ENCODE peak calls at places on chromosomes 11 and 22, in five cellular contexts. P is SJCRH30; T is neuronal stem cell; D is CD8-positive, alpha-beta memory T cell; Y is GM23338. R is an unnamed sample. For H3K36me3, the result is how much of the 10 kb centered on the place peaks cover.

GRCh38 chr11:104432526-104432925 is 268.6 kb upstream of the PDGFD start:
- DNase-seq in P (no peak), T (no peak), Y (peak), D (no peak), R (no peak)

GRCh38 chr22:43162412-43163150 is 11.2 kb downstream of the TSPO start:
- DNase-seq in D (no peak), P (no peak), T (no peak), Y (no peak), R (no peak)

GRCh38 chr11:132886335-132886734 is 646.0 kb downstream of the OPCML start:
- DNase-seq in D (no peak), T (no peak), P (peak), Y (no peak), R (no peak)

GRCh38 chr11:45880772-45881570 is 4.5 kb upstream of the MAPK8IP1 start:
- DNase-seq in P (no peak), T (no peak), D (no peak), Y (no peak), R (no peak)

GRCh38 chr11:46846510-46846830 is 390 bp upstream of the CKAP5 start:
- DNase-seq in P (no peak), T (no peak), D (no peak), Y (no peak), R (no peak)

GRCh38 chr22:42263944-42264343 is 6.5 kb downstream of the TCF20 start:
- DNase-seq in T (no peak), D (no peak), P (no peak), Y (no peak), R (no peak)

GRCh38 chr22:38317995-38318715 is 922 bp upstream of the CSNK1E start:
- DNase-seq in P (peak), D (no peak), T (no peak), Y (no peak), R (peak)

GRCh38 chr22:22748297-22748743 is 103.9 kb downstream of the GGTLC2 start:
- DNase-seq in T (peak), D (peak), Y (peak), P (peak), R (peak)

GRCh38 chr22:49726701-49727101 is 101.0 kb downstream of the BRD1 start:
- DNase-seq in D (no peak), T (no peak), Y (no peak), P (no peak), R (no peak)

GRCh38 chr22:40002935-40003715 is 8.4 kb downstream of the FAM83F start:
- DNase-seq in D (no peak), T (no peak), P (peak), Y (no peak), R (no peak)

GRCh38 chr11:45964911-45965389 is 42.5 kb downstream of the LARGE2 start:
- DNase-seq in D (peak), T (peak), P (peak), Y (peak), R (peak)

GRCh38 chr11:120473486-120473885 is 38.1 kb upstream of the GRIK4 start:
- DNase-seq in P (no peak), T (no peak), D (no peak), Y (no peak), R (no peak)

GRCh38 chr11:111944139-111944538 is 7.0 kb downstream of the DIXDC1 start:
- DNase-seq in P (no peak), D (no peak), Y (peak), T (no peak), R (no peak)

GRCh38 chr22:28670153-28670552 is 9.5 kb downstream of the TTC28 start:
- DNase-seq in T (no peak), Y (no peak), D (no peak), P (no peak), R (no peak)

GRCh38 chr22:48658871-48659270 is 1168.8 kb downstream of the BRD1 start:
- DNase-seq in Y (no peak), D (no peak), T (no peak), P (no peak), R (no peak)

GRCh38 chr22:29704528-29705285 is 15.1 kb upstream of the CABP7 start:
- DNase-seq in T (no peak), P (peak), D (no peak), Y (no peak), R (no peak)

GRCh38 chr11:134646561-134646960 is 234.5 kb upstream of the B3GAT1 start:
- DNase-seq in D (no peak), P (no peak), T (no peak), Y (no peak), R (no peak)

GRCh38 chr22:30252411-30253204 is 6.0 kb upstream of the LIF start:
- DNase-seq in D (no peak), Y (peak), T (no peak), P (no peak), R (no peak)

GRCh38 chr22:30882181-30882771 is 86.3 kb downstream of the MORC2 start:
- DNase-seq in T (no peak), Y (no peak), D (no peak), P (no peak), R (no peak)

GRCh38 chr22:37474447-37475090 is 11.6 kb downstream of the MFNG start:
- DNase-seq in Y (no peak), P (no peak), D (no peak), T (no peak), R (no peak)

GRCh38 chr22:31230871-31231621 is 18.9 kb downstream of the LIMK2 start:
- DNase-seq in Y (peak), P (peak), D (peak), T (no peak), R (no peak)

GRCh38 chr22:25663654-25664053 is 78.3 kb upstream of the MYO18B start:
- DNase-seq in D (no peak), T (no peak), P (no peak), Y (no peak), R (no peak)
- H3K36me3 ChIP-seq in D (under half), T (under half), P (under half), Y (under half), R (under half)

GRCh38 chr11:117366875-117367274 is 39.2 kb downstream of the CEP164 start:
- DNase-seq in P (no peak), Y (no peak), T (no peak), D (no peak), R (no peak)
- H3K36me3 ChIP-seq in P (under half), Y (under half), T (under half), D (under half), R (under half)

GRCh38 chr11:121525376-121525775 is 72.6 kb upstream of the SORL1-AS1 start:
- DNase-seq in Y (no peak), T (no peak), P (no peak), D (no peak), R (no peak)
- H3K36me3 ChIP-seq in Y (under half), T (under half), P (under half), D (half or more), R (under half)

DNA sequence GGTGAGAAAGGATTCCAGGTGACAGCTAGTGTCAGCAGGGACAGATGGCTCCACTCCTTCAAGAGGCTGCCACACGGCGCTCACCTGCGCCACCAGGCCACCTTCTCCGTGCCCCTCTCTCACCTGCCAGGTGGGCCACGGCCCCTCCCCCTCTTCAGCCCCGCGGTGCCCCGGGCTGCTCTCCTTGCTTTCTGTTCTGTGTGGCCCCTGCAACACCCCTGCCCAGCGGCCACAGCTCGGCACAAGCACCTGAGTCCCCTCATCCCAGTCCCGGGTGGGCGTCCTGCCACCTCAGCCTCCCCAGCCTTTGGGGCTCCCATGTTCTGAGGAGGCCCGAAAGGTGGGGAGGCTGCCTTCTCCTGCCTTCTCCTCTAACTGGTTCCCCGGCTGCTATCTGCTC is 46.4 kb downstream of the APOL1 start:
- DNase-seq in P (no peak), Y (no peak), T (no peak), D (no peak), R (no peak)
- H3K36me3 ChIP-seq in P (half or more), Y (half or more), T (half or more), D (half or more), R (half or more)

GRCh38 chr11:36451681-36452080 is 58.4 kb downstream of the TRAF6 start:
- DNase-seq in P (no peak), Y (no peak), T (no peak), D (no peak), R (no peak)
- H3K36me3 ChIP-seq in P (under half), Y (under half), T (under half), D (under half), R (under half)

DNA sequence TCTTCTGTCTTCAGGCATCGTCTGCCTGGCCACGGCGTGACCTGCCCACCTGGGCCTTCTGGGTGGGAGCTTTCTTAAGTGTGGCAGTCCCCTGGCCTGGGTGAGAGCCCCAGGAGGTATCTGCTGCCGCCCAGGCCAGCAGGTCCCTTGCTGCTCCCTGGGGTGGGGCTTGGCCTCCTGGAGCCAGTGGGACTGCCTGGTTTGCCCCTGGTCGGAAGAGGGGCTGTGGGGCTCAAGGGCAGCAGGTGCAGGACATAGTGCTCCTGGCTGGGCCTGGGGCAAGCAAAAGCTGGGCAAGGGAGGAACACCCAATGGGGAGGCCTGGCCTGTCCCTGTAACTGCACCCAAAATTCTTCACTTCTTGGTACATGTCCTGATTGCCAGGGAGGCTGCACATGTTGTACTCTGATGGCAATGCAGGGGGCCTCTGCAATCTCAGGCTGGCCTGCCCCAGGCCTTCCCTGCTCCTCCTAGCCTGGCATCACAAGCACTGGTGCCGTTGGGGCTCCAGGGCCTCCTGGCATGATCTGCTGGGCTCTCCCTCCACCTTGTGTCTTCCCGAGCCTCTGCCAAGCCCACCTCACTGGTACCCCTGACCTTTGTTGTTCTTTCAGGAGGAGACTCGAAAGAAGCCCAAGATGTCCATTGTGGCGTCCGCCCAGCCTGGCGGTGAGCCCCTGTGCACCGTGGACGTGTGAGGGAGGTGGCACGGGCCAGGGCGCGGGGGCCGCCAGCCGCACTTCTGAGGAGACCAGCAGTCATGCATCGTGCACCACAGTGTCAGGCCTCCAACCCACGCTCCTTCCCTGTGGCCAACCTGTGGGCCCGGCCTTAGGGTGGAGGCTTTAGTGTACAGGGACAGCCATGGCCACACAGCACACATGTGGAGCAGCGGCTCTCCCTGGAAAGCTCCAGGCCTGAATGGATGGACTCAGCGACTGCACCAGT is 6.2 kb upstream of the RANBP1 start:
- DNase-seq in Y (no peak), P (no peak), T (no peak), D (peak), R (no peak)
- H3K36me3 ChIP-seq in Y (under half), P (half or more), T (half or more), D (half or more), R (half or more)

GRCh38 chr11:34114014-34114413 is 8.6 kb downstream of the NAT10 start:
- DNase-seq in P (no peak), D (no peak), Y (no peak), T (no peak), R (no peak)
- H3K36me3 ChIP-seq in P (half or more), D (half or more), Y (half or more), T (under half), R (half or more)

GRCh38 chr22:46573781-46574437 is 36.5 kb upstream of the CELSR1 start:
- DNase-seq in P (no peak), D (no peak), T (no peak), Y (no peak), R (no peak)
- H3K36me3 ChIP-seq in P (under half), D (under half), T (under half), Y (under half), R (under half)

DNA sequence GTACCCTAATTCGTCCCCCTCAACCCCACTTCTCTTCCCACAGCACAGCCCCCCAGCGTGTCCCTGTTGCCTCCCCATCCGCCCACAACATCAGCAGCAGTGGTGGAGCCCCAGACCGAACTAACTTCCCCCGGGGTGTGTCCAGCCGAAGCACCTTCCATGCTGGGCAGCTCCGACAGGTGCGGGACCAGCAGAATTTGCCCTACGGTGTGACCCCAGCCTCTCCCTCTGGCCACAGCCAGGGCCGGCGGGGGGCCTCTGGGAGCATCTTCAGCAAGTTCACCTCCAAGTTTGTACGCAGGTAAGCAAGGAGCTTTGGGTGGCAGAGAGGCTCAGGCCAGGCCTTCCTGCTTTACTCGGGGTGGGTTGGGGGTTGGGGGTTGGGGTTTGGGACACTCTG is 12.2 kb downstream of the RCOR2 start:
- DNase-seq in D (no peak), Y (no peak), P (no peak), T (no peak), R (no peak)
- H3K36me3 ChIP-seq in D (half or more), Y (under half), P (under half), T (under half), R (half or more)

GRCh38 chr11:77144854-77145428 is 16.9 kb downstream of the MYO7A start:
- DNase-seq in Y (no peak), D (no peak), P (no peak), T (no peak), R (no peak)

GRCh38 chr11:77142091-77142975 is 14.3 kb downstream of the MYO7A start:
- DNase-seq in P (no peak), D (peak), Y (no peak), T (no peak), R (no peak)

GRCh38 chr11:77141475-77141874 is 13.4 kb downstream of the MYO7A start:
- DNase-seq in P (no peak), D (no peak), Y (no peak), T (no peak), R (no peak)

GRCh38 chr11:77144196-77144853 is 16.3 kb downstream of the MYO7A start:
- DNase-seq in T (no peak), P (no peak), Y (no peak), D (no peak), R (no peak)

GRCh38 chr11:77143405-77144020 is 15.5 kb downstream of the MYO7A start:
- DNase-seq in P (no peak), D (no peak), Y (no peak), T (no peak), R (no peak)
- H3K36me3 ChIP-seq in P (under half), D (under half), Y (under half), T (under half), R (under half)